ENCODE peak calls at places on chromosome 12, in eight cellular contexts. P is cardiac fibroblast; B is naive thymus-derived CD8-positive, alpha-beta T cell; I is NCI-H774; T is AG09309; E is stimulated activated CD4-positive, alpha-beta T cell treated with anti-CD3 and anti-CD28 coated beads, Interleukin-4, amount 100 ng/mL, for 24 hours; R is endothelial cell; V is HepG2. W is an unnamed sample.
A peak's percentile ranks its signal among the peaks of the same experiment; 100 is the strongest.

GRCh38 chr12:96218989-96219678 is 25.0 kb downstream of the ELK3 start:
- DNase-seq in P (no peak), B (no peak), I (no peak), T (no peak), E (no peak), R (no peak), V (peak; percentile 69), W (no peak)

GRCh38 chr12:26691234-26691970 is 141.6 kb downstream of the ITPR2 start:
- DNase-seq in P (peak; percentile 89), B (no peak), I (peak; percentile 52), T (peak; percentile 84), E (no peak), R (no peak), V (peak; percentile 24), W (peak; percentile 96)

GRCh38 chr12:131098178-131098981 is 144.7 kb downstream of the ADGRD1 start:
- DNase-seq in P (no peak), B (no peak), I (no peak), T (no peak), E (no peak), R (no peak), V (no peak), W (no peak)

GRCh38 chr12:54148560-54149439 is 40.0 kb downstream of the SMUG1 start:
- DNase-seq in P (no peak), B (no peak), I (no peak), T (no peak), E (no peak), R (no peak), V (no peak), W (no peak)

GRCh38 chr12:129706716-129707115 is 197.1 kb downstream of the TMEM132D start:
- DNase-seq in P (no peak), B (no peak), I (no peak), T (no peak), E (no peak), R (no peak), V (no peak), W (no peak)

GRCh38 chr12:120286768-120287490 is 4.8 kb downstream of the RNU4-2 start:
- DNase-seq in P (no peak), B (no peak), I (no peak), T (no peak), E (no peak), R (no peak), V (no peak), W (no peak)

GRCh38 chr12:51377099-51377984 is 13.9 kb downstream of the GALNT6 start:
- DNase-seq in P (peak; percentile 60), B (no peak), I (no peak), T (no peak), E (no peak), R (no peak), V (no peak), W (no peak)

GRCh38 chr12:31002999-31003398 is 70.7 kb upstream of the DDX11 start:
- DNase-seq in P (no peak), B (no peak), I (no peak), T (no peak), E (no peak), R (no peak), V (no peak), W (no peak)

GRCh38 chr12:20105938-20106337 is 262.4 kb upstream of the PDE3A start:
- DNase-seq in P (peak; percentile 19), B (no peak), I (no peak), T (no peak), E (no peak), R (no peak), V (no peak), W (no peak)

GRCh38 chr12:76943004-76943403 is 64.2 kb upstream of the CSRP2 start:
- DNase-seq in P (no peak), B (no peak), I (no peak), T (no peak), E (no peak), R (no peak), V (no peak), W (no peak)

GRCh38 chr12:113136128-113136989 is 798 bp upstream of the RASAL1 start:
- DNase-seq in P (no peak), B (peak; percentile 68), I (peak; percentile 52), T (no peak), E (peak; percentile 61), R (no peak), V (no peak), W (no peak)

GRCh38 chr12:76152161-76152807 is 67.8 kb upstream of the NAP1L1 start:
- DNase-seq in P (peak; percentile 26), B (no peak), I (no peak), T (no peak), E (no peak), R (no peak), V (no peak), W (no peak)

GRCh38 chr12:118850244-118850825 is 131.0 kb upstream of the SRRM4 start:
- DNase-seq in P (no peak), B (no peak), I (peak; percentile 10), T (no peak), E (no peak), R (peak; percentile 22), V (peak; percentile 22), W (no peak)

GRCh38 chr12:92226036-92226661 is 80.5 kb upstream of the BTG1 start:
- DNase-seq in P (peak; percentile 5), B (no peak), I (no peak), T (no peak), E (no peak), R (no peak), V (no peak), W (no peak)

GRCh38 chr12:109741286-109741969 is 27.8 kb downstream of the FAM222A start:
- DNase-seq in P (no peak), B (no peak), I (no peak), T (no peak), E (no peak), R (no peak), V (no peak), W (no peak)

GRCh38 chr12:97899956-97900355 is 437.4 kb downstream of the RMST start:
- DNase-seq in P (no peak), B (no peak), I (no peak), T (no peak), E (no peak), R (no peak), V (peak; percentile 62), W (no peak)

GRCh38 chr12:1758887-1759286 is 61.5 kb upstream of the LRTM2 start:
- DNase-seq in P (peak; percentile 15), B (no peak), I (no peak), T (no peak), E (no peak), R (no peak), V (peak; percentile 75), W (no peak)

GRCh38 chr12:114407566-114408411 is 1.8 kb upstream of the TBX5 start:
- DNase-seq in P (peak; percentile 56), B (no peak), I (no peak), T (no peak), E (no peak), R (no peak), V (no peak), W (no peak)

GRCh38 chr12:64256166-64256800 is 34.2 kb upstream of the KICS2 start:
- DNase-seq in P (peak; percentile 78), B (peak; percentile 59), I (peak; percentile 82), T (peak; percentile 23), E (peak; percentile 6), R (no peak), V (peak; percentile 49), W (peak; percentile 18)

GRCh38 chr12:132312516-132312915 is 16.9 kb downstream of the GALNT9 start:
- DNase-seq in P (no peak), B (no peak), I (no peak), T (no peak), E (no peak), R (no peak), V (no peak), W (no peak)

GRCh38 chr12:53453953-53454640 is 2.2 kb downstream of the PCBP2 start:
- DNase-seq in P (no peak), B (no peak), I (no peak), T (no peak), E (no peak), R (no peak), V (no peak), W (no peak)

GRCh38 chr12:96228566-96229248 is 34.5 kb downstream of the ELK3 start:
- DNase-seq in P (no peak), B (no peak), I (no peak), T (no peak), E (no peak), R (no peak), V (no peak), W (no peak)

GRCh38 chr12:96774501-96775256 is 132.4 kb upstream of the NEDD1 start:
- DNase-seq in P (no peak), B (no peak), I (no peak), T (peak; percentile 49), E (no peak), R (no peak), V (no peak), W (no peak)

GRCh38 chr12:53054112-53054878 is 4.4 kb downstream of the TNS2 start:
- DNase-seq in P (peak; percentile 92), B (peak; percentile 95), I (peak; percentile 97), T (no peak), E (peak; percentile 93), R (peak; percentile 88), V (peak; percentile 83), W (peak; percentile 56)

GRCh38 chr12:114918535-114919233 is 234.7 kb upstream of the TBX3 start:
- DNase-seq in P (peak; percentile 42), B (no peak), I (no peak), T (no peak), E (no peak), R (no peak), V (peak; percentile 93), W (no peak)

GRCh38 chr12:26845057-26845666 is 12.2 kb upstream of the ITPR2 start:
- DNase-seq in P (peak; percentile 65), B (no peak), I (no peak), T (no peak), E (peak; percentile 22), R (peak; percentile 72), V (peak; percentile 51), W (no peak)

GRCh38 chr12:86931714-86932113 is 675.5 kb upstream of the MGAT4C start:
- DNase-seq in P (no peak), B (no peak), I (no peak), T (no peak), E (no peak), R (no peak), V (no peak), W (no peak)

GRCh38 chr12:1429980-1430379 is 164.4 kb downstream of the FBXL14 start:
- DNase-seq in P (peak; percentile 84), B (no peak), I (no peak), T (peak; percentile 73), E (no peak), R (no peak), V (no peak), W (peak; percentile 82)

GRCh38 chr12:53961025-53961761 is 6.5 kb downstream of the HOXC12 start:
- DNase-seq in P (no peak), B (no peak), I (no peak), T (no peak), E (no peak), R (peak; percentile 77), V (no peak), W (no peak)

GRCh38 chr12:124286414-124286813 is 8.5 kb upstream of the RFLNA start:
- DNase-seq in P (peak; percentile 47), B (no peak), I (no peak), T (no peak), E (no peak), R (no peak), V (no peak), W (no peak)

GRCh38 chr12:75505706-75506312 is 5.6 kb downstream of the KRR1 start:
- DNase-seq in P (peak; percentile 62), B (peak; percentile 46), I (no peak), T (no peak), E (no peak), R (no peak), V (peak; percentile 9), W (no peak)

GRCh38 chr12:88142610-88142991 is 494 bp downstream of the TMTC3 start:
- DNase-seq in P (no peak), B (no peak), I (peak; percentile 23), T (no peak), E (peak; percentile 27), R (peak; percentile 12), V (peak; percentile 2), W (no peak)